ENCODE peak calls at places on chromosomes 11 and 22, in four cellular contexts. T is HepG2, K is H1, F is K562. N is an unnamed sample.

GRCh38 chr11:123260511-123261211 is 65.6 kb upstream of the CLMP start:
- DNase-seq in K (no peak), T (no peak), F (no peak), N (no peak)

GRCh38 chr11:21545701-21546100 is 647.2 kb upstream of the ANO5 start:
- DNase-seq in T (no peak), K (no peak), F (no peak), N (no peak)

GRCh38 chr11:13955971-13956421 is 6.5 kb upstream of the SPON1 start:
- DNase-seq in F (peak), T (peak), K (peak), N (no peak)

GRCh38 chr11:86160546-86161149 is 83.9 kb upstream of the EED start:
- DNase-seq in T (peak), K (no peak), F (no peak), N (no peak)

GRCh38 chr11:19715373-19715772 is 2.7 kb downstream of the NAV2 start:
- DNase-seq in T (no peak), F (no peak), K (no peak), N (no peak)

GRCh38 chr11:110710520-110711381 is 1.5 kb downstream of the ARHGAP20 start:
- DNase-seq in F (no peak), K (peak), T (peak), N (no peak)

GRCh38 chr11:100753562-100753961 is 66.5 kb downstream of the ARHGAP42 start:
- DNase-seq in K (no peak), F (no peak), T (no peak), N (no peak)

GRCh38 chr22:37484115-37485005 is 1.8 kb downstream of the MFNG start:
- DNase-seq in F (no peak), T (no peak), K (no peak), N (peak)

GRCh38 chr11:12242926-12243325 is 132.5 kb downstream of the MICAL2 start:
- DNase-seq in K (no peak), T (no peak), F (no peak), N (no peak)

GRCh38 chr11:7524831-7525230 is 11.0 kb downstream of the PPFIBP2 start:
- DNase-seq in T (no peak), F (no peak), K (no peak), N (no peak)

GRCh38 chr22:49192180-49192856 is 635.4 kb downstream of the BRD1 start:
- DNase-seq in T (no peak), K (no peak), F (no peak), N (no peak)

GRCh38 chr11:111913997-111914396 is 1.5 kb downstream of the HSPB2 start:
- DNase-seq in K (no peak), F (no peak), T (peak), N (no peak)

GRCh38 chr11:29019960-29020683 is 911.9 kb downstream of the METTL15 start:
- DNase-seq in F (no peak), K (peak), T (no peak), N (no peak)

GRCh38 chr11:102829671-102830070 is 13.7 kb downstream of the MMP3 start:
- DNase-seq in F (no peak), T (no peak), K (no peak), N (no peak)

GRCh38 chr11:132472411-132473205 is 1059.7 kb downstream of the OPCML start:
- DNase-seq in T (no peak), K (no peak), F (no peak), N (no peak)

GRCh38 chr11:14237333-14237988 is 121.5 kb downstream of the RRAS2 start:
- DNase-seq in F (no peak), T (no peak), K (no peak), N (peak)

GRCh38 chr11:20388096-20389055 is 860 bp downstream of the PRMT3 start:
- DNase-seq in F (peak), K (no peak), T (peak), N (no peak)

GRCh38 chr22:39237276-39238123 is 7.3 kb downstream of the PDGFB start:
- DNase-seq in K (no peak), F (no peak), T (no peak), N (no peak)

GRCh38 chr11:35138949-35139881 is at the start of gene CD44:
- DNase-seq in K (peak), T (no peak), F (peak), N (no peak)

GRCh38 chr11:46142561-46142960 is 21.3 kb upstream of the PHF21A start:
- DNase-seq in T (no peak), F (no peak), K (no peak), N (no peak)

GRCh38 chr11:122731500-122731913 is 76.0 kb downstream of the UBASH3B start:
- DNase-seq in K (no peak), T (peak), F (no peak), N (no peak)

GRCh38 chr11:64553554-64554201 is 37.3 kb upstream of the SLC22A12 start:
- DNase-seq in K (peak), T (peak), F (peak), N (no peak)

GRCh38 chr11:68340784-68341556 is 28.6 kb downstream of the LRP5 start:
- DNase-seq in K (no peak), T (no peak), F (no peak), N (peak)

GRCh38 chr11:68345776-68346728 is 33.7 kb downstream of the LRP5 start:
- DNase-seq in F (no peak), T (no peak), K (no peak), N (no peak)

GRCh38 chr11:68341557-68342458 is 29.4 kb downstream of the LRP5 start:
- DNase-seq in F (no peak), T (no peak), K (no peak), N (no peak)

GRCh38 chr11:68342459-68343158 is 30.2 kb downstream of the LRP5 start:
- DNase-seq in T (no peak), F (no peak), K (peak), N (no peak)

GRCh38 chr11:68343761-68344256 is 31.4 kb downstream of the LRP5 start:
- DNase-seq in T (peak), F (no peak), K (no peak), N (no peak)
- TF ChIP-seq BRCA1 in T (no peak), F (no peak), K (no peak), N (no peak)

GRCh38 chr11:126148317-126148716 is 63.1 kb downstream of the RPUSD4 start:
- DNase-seq in K (no peak), F (no peak), T (no peak), N (no peak)
- TF ChIP-seq BRCA1 in K (no peak), F (no peak), T (no peak), N (no peak)

DNA sequence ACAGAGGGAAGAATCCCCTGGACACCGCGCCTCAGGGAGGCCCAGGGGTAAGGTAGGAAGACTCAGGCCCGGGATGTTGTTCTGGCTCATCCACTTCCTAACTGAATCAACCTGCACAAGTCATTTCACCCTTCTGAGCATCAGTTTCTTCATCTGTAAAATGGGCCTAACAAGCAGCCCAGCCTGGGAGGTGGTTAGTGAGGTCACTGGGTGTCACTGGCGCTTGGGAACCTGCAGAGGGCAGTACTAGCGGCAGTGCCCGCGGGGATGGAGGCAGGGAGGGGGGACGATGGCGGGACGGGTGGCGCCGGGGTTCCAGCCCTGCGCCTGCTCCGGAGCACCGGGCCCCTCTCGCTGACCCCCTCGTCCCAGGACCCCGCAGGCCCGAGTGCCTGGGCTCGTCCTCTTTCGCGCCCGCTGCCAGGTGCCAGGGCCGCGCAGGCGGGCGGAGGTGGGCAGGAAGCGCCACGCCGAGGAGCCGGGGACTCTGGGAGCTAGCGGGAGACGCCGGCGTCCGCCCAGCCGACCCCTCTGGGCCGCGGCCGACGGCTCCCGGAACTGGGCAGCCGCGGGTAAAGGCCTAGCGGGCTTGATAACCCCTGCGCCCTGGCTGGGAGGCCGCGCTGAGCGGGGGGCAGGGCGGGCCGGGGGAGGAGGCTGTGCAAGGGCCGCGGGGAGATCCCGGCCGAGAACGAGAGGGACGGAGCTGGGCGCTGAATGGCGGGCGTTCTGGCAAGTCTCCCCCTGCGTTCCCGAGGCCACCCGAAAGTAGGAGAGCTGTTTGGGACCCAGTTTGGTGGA is at the start of gene NLRX1:
- DNase-seq in K (peak), F (peak), T (peak), N (peak)
- TF ChIP-seq BRCA1 in K (no peak), F (no peak), T (peak), N (no peak)

GRCh38 chr22:24185501-24186351 is 4.4 kb downstream of the SUSD2 start:
- DNase-seq in K (no peak), T (no peak), F (no peak), N (no peak)
- TF ChIP-seq BRCA1 in K (no peak), T (no peak), F (no peak), N (no peak)

GRCh38 chr22:42997577-42997976 is 17.4 kb downstream of the PACSIN2 start:
- DNase-seq in T (no peak), K (no peak), F (no peak), N (no peak)
- TF ChIP-seq BRCA1 in T (no peak), K (no peak), F (no peak), N (no peak)

DNA sequence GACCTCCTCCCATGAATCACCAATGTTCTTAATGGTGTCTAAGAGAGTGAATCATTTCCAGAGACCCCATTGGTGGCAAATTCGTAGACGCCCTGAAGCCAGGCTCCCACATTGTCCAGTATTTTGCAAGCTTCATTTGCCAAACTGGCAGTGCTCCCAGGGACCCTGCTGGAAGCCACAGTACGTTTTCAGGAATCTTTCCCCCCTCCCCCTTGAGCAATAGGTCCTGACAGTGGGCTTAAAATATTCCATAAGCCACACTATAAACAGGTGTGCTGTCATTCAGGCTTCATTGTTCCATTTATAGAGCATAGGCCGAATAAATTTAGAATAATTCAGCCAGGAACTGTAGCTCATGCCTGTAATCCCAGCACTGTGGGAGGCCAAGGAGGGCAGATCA is 125.3 kb downstream of the MORC2 start:
- DNase-seq in F (no peak), K (no peak), T (no peak), N (no peak)
- TF ChIP-seq BRCA1 in F (no peak), K (no peak), T (no peak), N (no peak)

DNA sequence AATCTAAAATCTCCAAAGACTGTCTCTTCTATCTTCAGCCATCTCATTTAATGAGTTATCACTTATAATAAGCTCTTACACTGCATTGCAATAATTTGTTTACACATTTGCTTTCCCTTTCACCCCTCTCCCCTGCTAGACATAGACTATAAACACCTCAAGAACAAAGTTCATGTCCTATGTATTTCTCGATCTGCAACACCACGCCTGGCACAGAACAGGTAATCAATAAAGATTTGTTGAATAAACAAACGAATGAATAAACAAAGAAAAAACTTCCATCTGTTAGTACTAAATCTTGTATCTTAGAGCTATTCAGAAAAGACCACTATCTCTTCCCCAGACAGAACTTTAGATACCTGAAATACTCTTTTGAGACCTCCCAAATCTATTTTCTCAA is 77.6 kb downstream of the PAK1 start:
- DNase-seq in K (no peak), F (no peak), T (no peak), N (no peak)
- TF ChIP-seq BRCA1 in K (no peak), F (no peak), T (no peak), N (no peak)